ENCODE peak calls at places on chromosomes 1 and 21, in four cellular contexts. J is sigmoid colon, H is PC-9, C is BE2C. V is an unnamed sample. For H3K27me3 and H3K9me3, the result is how much of the 10 kb centered on the place peaks cover.

GRCh38 chr1:206955476-206956312 is 9.4 kb upstream of the PIGR start:
- DNase-seq in C (no peak), J (no peak), H (no peak), V (no peak)

GRCh38 chr1:41021526-41022308 is at the start of gene SLFNL1:
- DNase-seq in C (peak), H (no peak), J (no peak), V (no peak)

GRCh38 chr1:202101182-202101581 is 21.5 kb upstream of the GPR37L1 start:
- DNase-seq in H (no peak), C (peak), J (no peak), V (no peak)

GRCh38 chr1:78607944-78608343 is 12.3 kb upstream of the IFI44L start:
- DNase-seq in H (no peak), C (no peak), J (no peak), V (no peak)

GRCh38 chr21:17769049-17769845 is 49.9 kb downstream of the C21orf91 start:
- DNase-seq in C (no peak), H (peak), J (no peak), V (no peak)

GRCh38 chr1:84174051-84174556 is 30.0 kb downstream of the PRKACB start:
- DNase-seq in J (no peak), H (peak), C (no peak), V (peak)

GRCh38 chr1:3495776-3496745 is 41.6 kb downstream of the ARHGEF16 start:
- DNase-seq in J (no peak), C (no peak), H (no peak), V (no peak)

GRCh38 chr1:178502856-178503255 is 6.1 kb upstream of the CLEC20A start:
- DNase-seq in J (no peak), C (no peak), H (no peak), V (no peak)

GRCh38 chr1:221698579-221699349 is 43.1 kb downstream of the DUSP10 start:
- DNase-seq in J (no peak), C (no peak), H (no peak), V (no peak)

GRCh38 chr1:33348676-33349080 is 27.8 kb upstream of the A3GALT2 start:
- DNase-seq in J (peak), C (no peak), H (no peak), V (no peak)

GRCh38 chr21:37208741-37209225 is 58.4 kb downstream of the VPS26C start:
- DNase-seq in H (no peak), C (peak), J (no peak), V (no peak)

GRCh38 chr1:97820470-97821188 is 100.2 kb downstream of the DPYD start:
- DNase-seq in J (no peak), C (no peak), H (peak), V (peak)

GRCh38 chr21:36990508-36991205 is 15.8 kb upstream of the RIPPLY3 start:
- DNase-seq in J (no peak), C (no peak), H (no peak), V (no peak)

GRCh38 chr21:30434033-30434631 is 4.1 kb downstream of the KRTAP13-4 start:
- DNase-seq in J (no peak), C (peak), H (no peak), V (peak)

GRCh38 chr1:147168626-147169058 is 3.6 kb downstream of the PRKAB2 start:
- DNase-seq in C (peak), J (no peak), H (no peak), V (no peak)

GRCh38 chr1:38140025-38140487 is 93.5 kb upstream of the POU3F1 start:
- DNase-seq in J (no peak), C (no peak), H (peak), V (no peak)

GRCh38 chr1:9143250-9143649 is 14.3 kb upstream of the GPR157 start:
- DNase-seq in J (no peak), H (no peak), C (no peak), V (no peak)

GRCh38 chr1:147292635-147293251 is 50.3 kb downstream of the CHD1L start:
- DNase-seq in H (no peak), C (no peak), J (no peak), V (no peak)

GRCh38 chr1:88609051-88609450 is 75.0 kb upstream of the PKN2 start:
- DNase-seq in H (peak), J (no peak), C (no peak), V (no peak)

GRCh38 chr21:45670731-45671130 is 27.2 kb downstream of the PCBP3 start:
- DNase-seq in H (no peak), C (no peak), J (no peak), V (no peak)

GRCh38 chr1:15432327-15432726 is 5.9 kb upstream of the CTRC start:
- DNase-seq in J (no peak), C (no peak), H (no peak), V (no peak)

GRCh38 chr1:201535046-201535777 is 3.7 kb upstream of the NAV1 start:
- DNase-seq in H (peak), C (no peak), J (no peak), V (no peak)

GRCh38 chr1:31016868-31017267 is 48.6 kb downstream of the PUM1 start:
- DNase-seq in J (no peak), C (no peak), H (no peak), V (no peak)

GRCh38 chr21:36430841-36431240 is 45.6 kb downstream of the CHAF1B start:
- DNase-seq in J (no peak), H (no peak), C (no peak), V (no peak)

GRCh38 chr1:206672011-206672688 is 12.6 kb upstream of the MAPKAPK2 start:
- DNase-seq in J (no peak), H (no peak), C (no peak), V (no peak)

GRCh38 chr1:172254521-172255222 is 165.8 kb upstream of the C1orf105 start:
- DNase-seq in C (no peak), H (peak), J (no peak), V (peak)

GRCh38 chr1:99680258-99680657 is 34.3 kb downstream of the PALMD start:
- DNase-seq in C (peak), J (no peak), H (no peak), V (no peak)

GRCh38 chr1:93000751-93001175 is 39.5 kb upstream of the DIPK1A start:
- DNase-seq in J (no peak), C (no peak), H (peak), V (no peak)

GRCh38 chr21:39388038-39388810 is 39.3 kb upstream of the HMGN1 start:
- DNase-seq in H (peak), C (peak), J (peak), V (peak)
- TF ChIP-seq CTCF in H (peak), C (peak), J (peak), V (peak)

GRCh38 chr1:19845166-19845954 is 30.3 kb upstream of the RNF186 start:
- DNase-seq in J (no peak), C (no peak), H (no peak), V (no peak)
- H3K27me3 ChIP-seq in J (under half), C (under half), H (under half), V (under half)

GRCh38 chr21:18803624-18804023 is 400.0 kb upstream of the TMPRSS15 start:
- DNase-seq in J (no peak), C (no peak), H (no peak), V (no peak)

GRCh38 chr21:18801468-18801867 is 397.9 kb upstream of the TMPRSS15 start:
- DNase-seq in J (no peak), H (no peak), C (peak), V (no peak)
- H3K9me3 ChIP-seq in J (under half), H (under half), C (under half), V (under half)

GRCh38 chr1:198549863-198550262 is 9.4 kb upstream of the ATP6V1G3 start:
- DNase-seq in H (no peak), J (no peak), C (no peak), V (no peak)
- TF ChIP-seq CTCF in H (no peak), J (no peak), C (no peak), V (no peak)

V was measured in Panc1.